ENCODE peak calls at places on chromosomes 2 and 18, in five cellular contexts. S is SK-N-SH, V is fibroblast of lung, U is hepatocyte, A is neural progenitor cell. O is an unnamed sample. For H3K79me2 and H3K4me1, the result is how much of the 10 kb centered on the place peaks cover.

GRCh38 chr18:58044370-58045264 is 591 bp downstream of the NEDD4L start:
- DNase-seq in V (peak), A (peak), U (peak), S (peak), O (no peak)

GRCh38 chr2:203867561-203868200 is at the start of gene CTLA4:
- DNase-seq in S (no peak), A (no peak), V (no peak), U (no peak), O (no peak)

GRCh38 chr2:233387667-233388528 is 33.6 kb downstream of the DGKD start:
- DNase-seq in S (peak), V (peak), A (no peak), U (peak), O (peak)

GRCh38 chr2:231597014-231597611 is 4.4 kb downstream of the TEX44 start:
- DNase-seq in A (no peak), S (no peak), V (peak), U (no peak), O (no peak)

GRCh38 chr18:45805551-45805950 is 19.9 kb upstream of the SIGLEC15 start:
- DNase-seq in A (no peak), V (peak), S (no peak), U (no peak), O (no peak)

GRCh38 chr2:51120754-51121280 is 88.9 kb upstream of the NRXN1 start:
- DNase-seq in S (no peak), U (no peak), V (no peak), A (no peak), O (peak)

GRCh38 chr2:110770696-110771425 is 38.5 kb downstream of the ACOXL start:
- DNase-seq in S (peak), A (peak), U (peak), V (peak), O (peak)

GRCh38 chr2:222450021-222450420 is 25.7 kb downstream of the SGPP2 start:
- DNase-seq in A (no peak), U (no peak), S (no peak), V (no peak), O (no peak)

GRCh38 chr2:191740016-191740419 is 62.1 kb downstream of the NABP1 start:
- DNase-seq in U (no peak), V (no peak), S (no peak), A (no peak), O (peak)

GRCh38 chr2:125667630-125668029 is 988.3 kb upstream of the GYPC start:
- DNase-seq in A (no peak), S (no peak), V (no peak), U (no peak), O (no peak)

GRCh38 chr2:120990451-120990871 is 254.8 kb downstream of the GLI2 start:
- DNase-seq in S (no peak), A (no peak), V (peak), U (no peak), O (no peak)

GRCh38 chr2:167294031-167294774 is 405.9 kb downstream of the XIRP2 start:
- DNase-seq in U (peak), A (peak), S (peak), V (peak), O (peak)

GRCh38 chr2:224885836-224886547 is 156.3 kb downstream of the DOCK10 start:
- DNase-seq in S (no peak), U (no peak), A (no peak), V (peak), O (peak)

GRCh38 chr2:230864605-230865323 is at the start of gene ITM2C:
- DNase-seq in V (peak), U (peak), A (peak), S (peak), O (peak)

GRCh38 chr2:126653102-126653501 is 2.9 kb upstream of the GYPC start:
- DNase-seq in A (no peak), U (no peak), V (no peak), S (peak), O (no peak)

GRCh38 chr2:120556908-120557307 is 178.8 kb upstream of the GLI2 start:
- DNase-seq in A (no peak), S (no peak), V (no peak), U (no peak), O (no peak)

GRCh38 chr18:46555213-46555612 is 101.8 kb downstream of the LOXHD1 start:
- DNase-seq in S (no peak), U (no peak), V (no peak), A (no peak), O (no peak)

GRCh38 chr2:54609647-54610046 is 113.8 kb upstream of the EML6 start:
- DNase-seq in V (no peak), A (no peak), S (no peak), U (no peak), O (no peak)

GRCh38 chr2:203340791-203341487 is 12.7 kb downstream of the ABI2 start:
- DNase-seq in A (peak), S (no peak), U (no peak), V (peak), O (peak)

GRCh38 chr2:160006466-160006865 is 55.9 kb downstream of the PLA2R1 start:
- DNase-seq in S (no peak), U (peak), V (no peak), A (no peak), O (peak)

GRCh38 chr2:64504774-64505720 is 19.1 kb upstream of the AFTPH start:
- DNase-seq in V (no peak), S (no peak), U (no peak), A (no peak), O (no peak)

GRCh38 chr2:48693066-48693465 is 62.5 kb downstream of the LHCGR start:
- DNase-seq in U (no peak), V (no peak), S (no peak), A (no peak), O (peak)

GRCh38 chr18:22466608-22467390 is 49.1 kb upstream of the CTAGE1 start:
- DNase-seq in V (peak), U (peak), A (no peak), S (no peak), O (peak)

DNA sequence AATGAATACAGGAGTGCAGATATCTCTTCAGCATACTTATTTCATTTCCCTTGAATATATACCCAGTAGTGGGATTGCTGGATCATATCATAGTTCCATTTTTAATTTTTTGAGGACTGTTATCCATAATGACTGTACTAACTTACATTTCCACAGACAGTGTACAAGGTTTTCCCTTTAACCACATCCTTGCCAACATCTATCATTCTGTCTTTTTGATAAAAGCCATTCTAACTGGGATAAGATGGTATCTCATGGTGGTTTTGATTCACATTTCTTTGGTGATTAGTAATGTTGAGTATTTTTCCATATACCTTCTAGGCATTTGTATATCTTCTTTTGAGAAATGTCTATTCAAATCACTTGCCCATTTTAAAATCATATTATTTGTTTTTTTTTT is 325.2 kb downstream of the CYP26B1 start:
- DNase-seq in A (no peak), U (no peak), V (no peak), S (no peak), O (peak)
- H2AFZ ChIP-seq in A (no peak), U (no peak), V (no peak), S (no peak), O (no peak)

DNA sequence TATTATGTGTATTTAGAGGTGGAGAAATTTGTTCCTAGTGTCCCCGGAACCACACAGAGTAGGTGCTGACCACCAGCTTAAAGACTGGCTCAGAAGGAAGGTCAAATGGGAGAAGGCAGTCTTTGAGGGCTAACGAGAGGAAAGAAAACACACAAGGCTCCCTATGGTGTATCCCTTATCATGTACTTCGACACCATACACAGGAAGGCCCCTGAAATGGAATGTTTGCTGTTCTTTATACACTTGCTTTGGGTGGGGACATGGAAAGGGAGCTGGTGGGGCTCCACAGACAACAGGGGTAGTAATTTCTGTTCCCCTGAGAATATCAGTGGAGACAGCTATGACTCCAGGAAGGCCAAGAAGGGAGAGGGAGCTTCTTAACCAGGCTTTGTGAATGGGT is 6.0 kb downstream of the EPAS1 start:
- DNase-seq in V (no peak), S (no peak), U (no peak), A (no peak), O (no peak)
- H3K79me2 ChIP-seq in V (half or more), S (half or more), U (half or more), A (under half), O (under half)

GRCh38 chr18:13470555-13471494 is 252.3 kb downstream of the LDLRAD4 start:
- DNase-seq in A (peak), V (no peak), U (peak), S (no peak), O (no peak)
- H3K4me1 ChIP-seq in A (under half), V (under half), U (under half), S (under half), O (under half)

GRCh38 chr2:12544221-12544558 is 172.5 kb upstream of the TRIB2 start:
- DNase-seq in S (no peak), A (no peak), V (no peak), U (no peak), O (no peak)
- H2AFZ ChIP-seq in S (no peak), A (no peak), V (no peak), U (no peak), O (no peak)